ENCODE peak calls at places on chromosomes 2 and 18, in seven cellular contexts. One of them, this sample, is unnamed.

GRCh38 chr2:110655701-110656100 is 22.2 kb downstream of the BUB1 start:
- DNase-seq in Karpas-422: no peak
- DNase-seq in psoas muscle: no peak
- DNase-seq in body of pancreas: no peak
- DNase-seq in CD4-positive, alpha-beta memory T cell: no peak
- DNase-seq in esophagus squamous epithelium: no peak
- DNase-seq in cardiac muscle cell: peak; percentile 36
- DNase-seq in this sample: no peak

GRCh38 chr18:57898506-57899124 is 95.5 kb upstream of the ATP8B1 start:
- DNase-seq in Karpas-422: no peak
- DNase-seq in psoas muscle: no peak
- DNase-seq in body of pancreas: no peak
- DNase-seq in CD4-positive, alpha-beta memory T cell: no peak
- DNase-seq in esophagus squamous epithelium: no peak
- DNase-seq in cardiac muscle cell: peak; percentile 56
- DNase-seq in this sample: no peak

GRCh38 chr2:70248810-70249438 is 496 bp upstream of the TIA1 start:
- DNase-seq in Karpas-422: no peak
- DNase-seq in psoas muscle: no peak
- DNase-seq in body of pancreas: peak; percentile 92
- DNase-seq in CD4-positive, alpha-beta memory T cell: no peak
- DNase-seq in esophagus squamous epithelium: peak; percentile 69
- DNase-seq in cardiac muscle cell: peak; percentile 38
- DNase-seq in this sample: no peak

GRCh38 chr2:177556134-177556533 is 163.6 kb downstream of the AGPS start:
- DNase-seq in Karpas-422: no peak
- DNase-seq in psoas muscle: no peak
- DNase-seq in body of pancreas: no peak
- DNase-seq in CD4-positive, alpha-beta memory T cell: no peak
- DNase-seq in esophagus squamous epithelium: no peak
- DNase-seq in cardiac muscle cell: no peak
- DNase-seq in this sample: no peak

GRCh38 chr2:128145651-128146050 is 54.7 kb downstream of the UGGT1 start:
- DNase-seq in Karpas-422: no peak
- DNase-seq in psoas muscle: no peak
- DNase-seq in body of pancreas: no peak
- DNase-seq in CD4-positive, alpha-beta memory T cell: no peak
- DNase-seq in esophagus squamous epithelium: no peak
- DNase-seq in cardiac muscle cell: peak; percentile 48
- DNase-seq in this sample: no peak

GRCh38 chr2:196592912-196593881 is 46.3 kb upstream of the CCDC150 start:
- DNase-seq in Karpas-422: no peak
- DNase-seq in psoas muscle: peak; percentile 53
- DNase-seq in body of pancreas: peak; percentile 3
- DNase-seq in CD4-positive, alpha-beta memory T cell: no peak
- DNase-seq in esophagus squamous epithelium: no peak
- DNase-seq in cardiac muscle cell: peak; percentile 63
- DNase-seq in this sample: no peak

GRCh38 chr2:147098946-147099345 is 745.9 kb upstream of the ACVR2A start:
- DNase-seq in Karpas-422: no peak
- DNase-seq in psoas muscle: no peak
- DNase-seq in body of pancreas: no peak
- DNase-seq in CD4-positive, alpha-beta memory T cell: no peak
- DNase-seq in esophagus squamous epithelium: no peak
- DNase-seq in cardiac muscle cell: peak; percentile 39
- DNase-seq in this sample: no peak

GRCh38 chr18:34461266-34461665 is 236.6 kb upstream of the NOL4 start:
- DNase-seq in Karpas-422: no peak
- DNase-seq in psoas muscle: no peak
- DNase-seq in body of pancreas: no peak
- DNase-seq in CD4-positive, alpha-beta memory T cell: no peak
- DNase-seq in esophagus squamous epithelium: no peak
- DNase-seq in cardiac muscle cell: no peak
- DNase-seq in this sample: no peak

GRCh38 chr18:62790836-62791772 is 75.8 kb downstream of the PHLPP1 start:
- DNase-seq in Karpas-422: no peak
- DNase-seq in psoas muscle: no peak
- DNase-seq in body of pancreas: no peak
- DNase-seq in CD4-positive, alpha-beta memory T cell: no peak
- DNase-seq in esophagus squamous epithelium: no peak
- DNase-seq in cardiac muscle cell: peak; percentile 25
- DNase-seq in this sample: no peak

GRCh38 chr2:47708801-47709499 is 74.0 kb upstream of the MSH6 start:
- DNase-seq in Karpas-422: peak; percentile 39
- DNase-seq in psoas muscle: no peak
- DNase-seq in body of pancreas: no peak
- DNase-seq in CD4-positive, alpha-beta memory T cell: no peak
- DNase-seq in esophagus squamous epithelium: no peak
- DNase-seq in cardiac muscle cell: no peak
- DNase-seq in this sample: no peak

GRCh38 chr2:96464061-96464460 is 41.1 kb downstream of the NEURL3 start:
- DNase-seq in Karpas-422: no peak
- DNase-seq in psoas muscle: no peak
- DNase-seq in body of pancreas: no peak
- DNase-seq in CD4-positive, alpha-beta memory T cell: no peak
- DNase-seq in esophagus squamous epithelium: no peak
- DNase-seq in cardiac muscle cell: no peak
- DNase-seq in this sample: no peak
- H3K4me1 ChIP-seq in Karpas-422: no peaks in the 10 kb centered on the region
- H3K4me1 ChIP-seq in psoas muscle: no peaks in the 10 kb centered on the region
- H3K4me1 ChIP-seq in body of pancreas: no peaks in the 10 kb centered on the region
- H3K4me1 ChIP-seq in CD4-positive, alpha-beta memory T cell: no peaks in the 10 kb centered on the region
- H3K4me1 ChIP-seq in esophagus squamous epithelium: no peaks in the 10 kb centered on the region
- H3K4me1 ChIP-seq in cardiac muscle cell: no peaks in the 10 kb centered on the region
- H3K4me1 ChIP-seq in this sample: no peaks in the 10 kb centered on the region

GRCh38 chr2:38945372-38945771 is 55.7 kb downstream of the ARHGEF33 start:
- DNase-seq in Karpas-422: no peak
- DNase-seq in psoas muscle: no peak
- DNase-seq in body of pancreas: no peak
- DNase-seq in CD4-positive, alpha-beta memory T cell: no peak
- DNase-seq in esophagus squamous epithelium: no peak
- DNase-seq in cardiac muscle cell: no peak
- DNase-seq in this sample: no peak
- H3K27ac ChIP-seq in Karpas-422: no peak overlapping the region
- H3K27ac ChIP-seq in psoas muscle: no peak overlapping the region
- H3K27ac ChIP-seq in body of pancreas: no peak overlapping the region
- H3K27ac ChIP-seq in CD4-positive, alpha-beta memory T cell: no peak overlapping the region
- H3K27ac ChIP-seq in esophagus squamous epithelium: no peak overlapping the region
- H3K27ac ChIP-seq in cardiac muscle cell: no peak overlapping the region
- H3K27ac ChIP-seq in this sample: no peak overlapping the region

GRCh38 chr2:52881606-52882005 is 886.0 kb upstream of the CHAC2 start:
- DNase-seq in Karpas-422: no peak
- DNase-seq in psoas muscle: no peak
- DNase-seq in body of pancreas: no peak
- DNase-seq in CD4-positive, alpha-beta memory T cell: no peak
- DNase-seq in esophagus squamous epithelium: no peak
- DNase-seq in cardiac muscle cell: no peak
- DNase-seq in this sample: no peak
- H3K4me3 ChIP-seq in Karpas-422: no peak overlapping the region
- H3K4me3 ChIP-seq in psoas muscle: no peak overlapping the region
- H3K4me3 ChIP-seq in body of pancreas: no peak overlapping the region
- H3K4me3 ChIP-seq in CD4-positive, alpha-beta memory T cell: no peak overlapping the region
- H3K4me3 ChIP-seq in esophagus squamous epithelium: no peak overlapping the region
- H3K4me3 ChIP-seq in cardiac muscle cell: no peak overlapping the region
- H3K4me3 ChIP-seq in this sample: no peak overlapping the region

GRCh38 chr2:37654932-37655331 is 16.5 kb downstream of the CDC42EP3 start:
- DNase-seq in Karpas-422: peak; percentile 96
- DNase-seq in psoas muscle: no peak
- DNase-seq in body of pancreas: no peak
- DNase-seq in CD4-positive, alpha-beta memory T cell: no peak
- DNase-seq in esophagus squamous epithelium: no peak
- DNase-seq in cardiac muscle cell: peak; percentile 71
- DNase-seq in this sample: no peak

GRCh38 chr2:37655442-37655841 is 16.0 kb downstream of the CDC42EP3 start:
- DNase-seq in Karpas-422: peak; percentile 55
- DNase-seq in psoas muscle: no peak
- DNase-seq in body of pancreas: no peak
- DNase-seq in CD4-positive, alpha-beta memory T cell: no peak
- DNase-seq in esophagus squamous epithelium: no peak
- DNase-seq in cardiac muscle cell: no peak
- DNase-seq in this sample: no peak

GRCh38 chr2:37653805-37654378 is 17.6 kb downstream of the CDC42EP3 start:
- DNase-seq in Karpas-422: peak; percentile 86
- DNase-seq in psoas muscle: peak; percentile 92
- DNase-seq in body of pancreas: peak; percentile 51
- DNase-seq in CD4-positive, alpha-beta memory T cell: no peak
- DNase-seq in esophagus squamous epithelium: no peak
- DNase-seq in cardiac muscle cell: no peak
- DNase-seq in this sample: peak; percentile 24

GRCh38 chr2:37653093-37653492 is 18.3 kb downstream of the CDC42EP3 start:
- DNase-seq in Karpas-422: peak; percentile 63
- DNase-seq in psoas muscle: no peak
- DNase-seq in body of pancreas: no peak
- DNase-seq in CD4-positive, alpha-beta memory T cell: no peak
- DNase-seq in esophagus squamous epithelium: no peak
- DNase-seq in cardiac muscle cell: no peak
- DNase-seq in this sample: no peak

GRCh38 chr2:37654419-37654818 is 17.0 kb downstream of the CDC42EP3 start:
- DNase-seq in Karpas-422: peak; percentile 55
- DNase-seq in psoas muscle: no peak
- DNase-seq in body of pancreas: no peak
- DNase-seq in CD4-positive, alpha-beta memory T cell: no peak
- DNase-seq in esophagus squamous epithelium: no peak
- DNase-seq in cardiac muscle cell: no peak
- DNase-seq in this sample: no peak
- H3K4me1 ChIP-seq in Karpas-422: peaks cover 85% of the 10 kb centered on the region
- H3K4me1 ChIP-seq in psoas muscle: peaks cover 85% of the 10 kb centered on the region
- H3K4me1 ChIP-seq in body of pancreas: peaks cover 28% of the 10 kb centered on the region
- H3K4me1 ChIP-seq in CD4-positive, alpha-beta memory T cell: peaks cover 96% of the 10 kb centered on the region
- H3K4me1 ChIP-seq in esophagus squamous epithelium: peaks cover 96% of the 10 kb centered on the region
- H3K4me1 ChIP-seq in cardiac muscle cell: peaks cover 64% of the 10 kb centered on the region
- H3K4me1 ChIP-seq in this sample: peaks cover 60% of the 10 kb centered on the region

GRCh38 chr18:25299426-25299825 is 52.5 kb downstream of the ZNF521 start:
- DNase-seq in Karpas-422: no peak
- DNase-seq in psoas muscle: no peak
- DNase-seq in body of pancreas: no peak
- DNase-seq in CD4-positive, alpha-beta memory T cell: no peak
- DNase-seq in esophagus squamous epithelium: no peak
- DNase-seq in cardiac muscle cell: peak; percentile 68
- DNase-seq in this sample: no peak
- H3K27ac ChIP-seq in Karpas-422: no peak overlapping the region
- H3K27ac ChIP-seq in psoas muscle: peak overlapping the region; percentile 82
- H3K27ac ChIP-seq in body of pancreas: no peak overlapping the region
- H3K27ac ChIP-seq in CD4-positive, alpha-beta memory T cell: no peak overlapping the region
- H3K27ac ChIP-seq in esophagus squamous epithelium: no peak overlapping the region
- H3K27ac ChIP-seq in cardiac muscle cell: no peak overlapping the region
- H3K27ac ChIP-seq in this sample: no peak overlapping the region